ENCODE peak calls at places on chromosomes 4 and X, in four cellular contexts. H, Y, J and U are unnamed samples.

GRCh38 chr4:140372607-140373327 is 679 bp upstream of the SCOC start:
- DNase-seq in Y (peak), H (peak), J (peak), U (peak)

GRCh38 chrX:362351-362750 is 24.4 kb downstream of the PPP2R3B start:
- DNase-seq in J (no peak), Y (no peak), H (no peak), U (no peak)

GRCh38 chrX:155213731-155214130 is 2.5 kb upstream of the VBP1 start:
- DNase-seq in Y (no peak), H (no peak), J (no peak), U (no peak)

GRCh38 chrX:108264376-108264775 is 172.8 kb downstream of the ATG4A start:
- DNase-seq in H (peak), Y (no peak), J (no peak), U (no peak)

GRCh38 chrX:7925867-7926472 is 1.2 kb downstream of the PNPLA4 start:
- DNase-seq in J (peak), Y (peak), H (peak), U (peak)

GRCh38 chr4:137755033-137755471 is 222.8 kb upstream of the PCDH18 start:
- DNase-seq in H (no peak), J (no peak), Y (no peak), U (no peak)

GRCh38 chrX:139691493-139691842 is 16.5 kb downstream of the MCF2 start:
- DNase-seq in Y (no peak), H (no peak), J (no peak), U (peak)

GRCh38 chr4:147425019-147425418 is 55.9 kb upstream of the EDNRA start:
- DNase-seq in Y (no peak), H (no peak), J (no peak), U (no peak)

GRCh38 chrX:850471-850916 is 219.9 kb downstream of the SHOX start:
- DNase-seq in H (peak), J (no peak), Y (no peak), U (no peak)

GRCh38 chr4:114081783-114082182 is 102.3 kb upstream of the ARSJ start:
- DNase-seq in J (no peak), H (no peak), Y (no peak), U (no peak)

GRCh38 chr4:9785926-9786325 is 4.5 kb downstream of the DRD5 start:
- DNase-seq in Y (no peak), J (no peak), H (no peak), U (no peak)

GRCh38 chrX:108763559-108763958 is 27.2 kb upstream of the IRS4 start:
- DNase-seq in H (no peak), Y (no peak), J (no peak), U (no peak)

GRCh38 chr4:84562156-84562555 is 20.8 kb upstream of the CDS1 start:
- DNase-seq in J (no peak), H (no peak), Y (no peak), U (no peak)

GRCh38 chr4:7426525-7427171 is 8.1 kb downstream of the PSAPL1 start:
- DNase-seq in H (no peak), J (no peak), Y (no peak), U (peak)

GRCh38 chrX:103254921-103255455 is at the start of gene TCEAL8:
- DNase-seq in J (peak), H (peak), Y (peak), U (peak)

GRCh38 chrX:139203681-139204575 is 326.6 kb upstream of the F9 start:
- DNase-seq in Y (no peak), H (no peak), J (no peak), U (peak)

GRCh38 chr4:74527049-74527448 is 82.1 kb downstream of the AREG start:
- DNase-seq in H (no peak), J (no peak), Y (no peak), U (no peak)

GRCh38 chr4:152454398-152455011 is 81.4 kb downstream of the FBXW7 start:
- DNase-seq in J (peak), H (peak), Y (no peak), U (peak)

GRCh38 chr4:55706526-55706925 is 70.4 kb upstream of the NMU start:
- DNase-seq in J (no peak), Y (no peak), H (no peak), U (no peak)

GRCh38 chr4:68963389-68963788 is 11.8 kb upstream of the UGT2A3 start:
- DNase-seq in H (no peak), J (no peak), Y (no peak), U (no peak)

GRCh38 chrX:63128509-63128908 is 222.6 kb downstream of the SPIN4 start:
- DNase-seq in H (peak), Y (peak), J (peak), U (peak)

DNA sequence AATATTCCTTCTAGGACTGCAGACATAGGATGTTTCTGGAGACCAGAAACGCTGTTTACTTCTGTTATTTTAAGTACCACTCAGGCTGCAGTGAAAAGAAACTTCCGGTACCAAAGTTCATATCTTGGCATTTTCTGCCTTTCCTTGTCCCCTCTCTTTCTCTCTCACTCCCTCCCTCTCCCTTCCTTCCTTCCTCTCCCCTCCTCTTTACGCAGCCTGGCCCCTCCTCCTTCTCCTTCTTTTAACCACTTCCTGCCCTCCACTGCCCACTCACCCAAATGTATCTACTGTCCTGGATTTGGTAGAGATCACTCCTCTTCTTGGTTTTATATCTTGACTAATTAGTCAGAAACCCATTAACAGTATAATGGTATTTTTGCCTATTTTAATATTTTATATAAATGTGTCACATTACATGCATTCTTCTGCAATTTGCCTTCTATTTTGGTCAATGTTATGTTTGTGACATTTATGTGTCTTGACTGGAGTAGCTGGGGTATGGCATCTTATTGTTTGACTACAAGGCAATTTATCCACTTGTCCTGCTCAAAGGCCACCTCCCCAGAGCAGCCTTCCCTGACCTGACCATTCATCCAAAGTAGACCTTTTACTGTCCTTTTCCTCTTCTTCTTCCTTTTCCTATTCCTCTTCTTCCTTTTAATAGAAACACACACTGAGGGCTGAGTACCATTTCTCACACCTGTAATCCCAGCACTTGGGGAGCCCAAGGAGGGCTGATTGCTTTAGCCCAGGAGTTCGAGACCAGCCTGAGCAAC is 56.9 kb downstream of the BCOR start:
- DNase-seq in H (no peak), J (peak), Y (no peak), U (no peak)
- TF ChIP-seq YY1 in H (no peak), J (no peak), Y (no peak), U (no peak)

DNA sequence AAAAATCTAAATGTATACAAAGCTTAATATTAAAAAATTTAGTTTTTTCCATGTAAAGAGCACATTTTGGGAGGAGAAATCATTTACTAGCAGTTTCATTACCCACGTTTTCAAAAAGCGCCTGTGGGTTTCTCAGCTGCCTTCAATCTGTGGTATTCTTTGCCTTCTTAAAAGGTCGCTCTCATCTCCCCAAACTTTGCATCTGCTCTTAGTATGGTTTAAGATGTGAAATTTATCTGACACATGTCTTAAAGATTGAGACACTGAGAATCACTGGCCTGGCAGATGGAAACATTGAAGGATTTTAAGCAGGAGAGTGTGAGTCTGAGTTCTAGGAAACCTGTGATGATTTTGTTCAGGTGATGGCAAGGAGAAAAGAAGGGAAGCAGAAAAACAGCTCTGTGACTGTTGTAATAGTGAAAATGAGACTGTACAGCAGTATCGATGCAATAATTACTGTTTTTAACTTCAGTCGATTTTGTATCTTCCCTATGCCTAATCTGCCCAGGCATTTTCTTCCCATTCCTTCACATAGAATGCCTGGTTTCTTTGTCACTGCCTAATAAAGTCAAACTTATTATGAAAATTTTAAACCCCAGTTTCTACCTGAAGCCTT is 75.9 kb downstream of the PAQR3 start:
- DNase-seq in J (no peak), Y (peak), H (no peak), U (no peak)
- TF ChIP-seq SMC3 in J (no peak), Y (no peak), H (no peak), U (no peak)

GRCh38 chr4:86594559-86595425 is 677 bp downstream of the PTPN13 start:
- DNase-seq in J (no peak), H (no peak), Y (no peak), U (peak)
- TF ChIP-seq YY1 in J (no peak), H (no peak), Y (no peak), U (no peak)

GRCh38 chrX:57417827-57418226 is 131.3 kb downstream of the FAAH2 start:
- DNase-seq in Y (peak), H (no peak), J (no peak), U (no peak)
- TF ChIP-seq SMC3 in Y (no peak), H (no peak), J (no peak), U (no peak)

DNA sequence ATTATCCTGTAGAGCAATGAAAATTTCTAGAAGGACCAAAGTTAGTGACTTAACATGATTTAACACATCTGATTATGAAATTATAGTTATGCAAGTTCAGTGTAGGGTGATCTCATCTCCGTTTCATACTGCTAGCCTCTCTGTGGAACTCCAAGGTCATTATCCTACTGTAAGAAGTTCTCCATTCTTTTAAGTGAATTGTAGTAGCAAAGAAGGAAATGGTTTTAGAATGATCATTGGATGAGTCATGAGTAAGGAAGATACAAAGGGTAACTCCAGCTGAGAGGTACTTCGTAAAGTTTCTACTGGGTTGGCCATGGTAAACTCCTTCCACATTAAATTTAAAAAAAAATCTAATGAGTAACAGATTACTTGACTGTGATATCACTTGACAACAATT is 215.0 kb upstream of the GIMD1 start:
- DNase-seq in J (no peak), Y (no peak), H (no peak), U (no peak)
- TF ChIP-seq YY1 in J (no peak), Y (no peak), H (no peak), U (peak)

GRCh38 chr4:80360102-80360501 is 24.6 kb downstream of the CFAP299 start:
- DNase-seq in J (no peak), H (no peak), Y (no peak), U (no peak)

GRCh38 chr4:80361329-80361900 is 25.9 kb downstream of the CFAP299 start:
- DNase-seq in Y (no peak), J (peak), H (peak), U (peak)

GRCh38 chr4:80365928-80366327 is 30.4 kb downstream of the CFAP299 start:
- DNase-seq in H (peak), J (peak), Y (peak), U (peak)

GRCh38 chr4:80360900-80361299 is 25.4 kb downstream of the CFAP299 start:
- DNase-seq in H (no peak), J (no peak), Y (no peak), U (no peak)

GRCh38 chr4:80362578-80363181 is 27.1 kb downstream of the CFAP299 start:
- DNase-seq in Y (no peak), H (peak), J (peak), U (peak)
- TF ChIP-seq SMC3 in Y (peak), H (no peak), J (peak), U (peak)